ENCODE peak calls at places on chromosomes 5 and 9, in nine cellular contexts. B is CD8-positive, alpha-beta T cell; E is HCT116; J is CD8-positive, alpha-beta memory T cell; Q is pancreas; Y is endodermal cell; S is IMR-90; V is effector memory CD4-positive, alpha-beta T cell; M is GM23248. U is an unnamed sample.

GRCh38 chr5:154081246-154081645 is 42.5 kb downstream of the MFAP3 start:
- DNase-seq in M (no peak), V (no peak), B (no peak), S (no peak), Y (no peak), E (no peak), J (no peak), Q (no peak), U (no peak)

GRCh38 chr5:176784218-176785165 is 25.9 kb upstream of the UNC5A start:
- DNase-seq in Y (peak; percentile 85), Q (no peak), S (peak; percentile 78), J (no peak), V (no peak), M (peak; percentile 87), B (no peak), E (peak; percentile 81), U (no peak)

GRCh38 chr9:33748633-33749304 is 46.6 kb upstream of the PRSS3 start:
- DNase-seq in Y (no peak), B (peak; percentile 47), E (no peak), Q (no peak), V (peak; percentile 2), M (no peak), J (peak; percentile 32), S (no peak), U (peak; percentile 60)

GRCh38 chr9:88593537-88594185 is 58.7 kb downstream of the NXNL2 start:
- DNase-seq in J (peak; percentile 21), Q (no peak), V (no peak), Y (no peak), M (peak; percentile 85), S (peak; percentile 74), B (peak; percentile 39), E (peak; percentile 34), U (no peak)

GRCh38 chr9:108551030-108551964 is 304.5 kb downstream of the ACTL7B start:
- DNase-seq in V (no peak), B (no peak), Q (no peak), E (peak; percentile 62), S (peak; percentile 96), J (no peak), Y (no peak), M (peak; percentile 94), U (no peak)

GRCh38 chr9:132239999-132240859 is 78.4 kb downstream of the NTNG2 start:
- DNase-seq in Q (peak; percentile 76), M (no peak), V (no peak), J (no peak), S (no peak), Y (peak; percentile 51), E (no peak), B (no peak), U (no peak)

GRCh38 chr5:10602031-10602806 is 38.3 kb downstream of the ANKRD33B start:
- DNase-seq in V (no peak), Q (peak; percentile 33), S (no peak), B (no peak), J (no peak), Y (peak; percentile 42), E (no peak), M (no peak), U (no peak)

GRCh38 chr5:36899860-36900259 is 23.3 kb downstream of the NIPBL start:
- DNase-seq in B (no peak), S (no peak), M (no peak), J (no peak), E (no peak), Y (no peak), V (no peak), Q (no peak), U (no peak)

GRCh38 chr5:40497573-40497972 is 182.1 kb upstream of the PTGER4 start:
- DNase-seq in S (peak; percentile 65), V (no peak), E (no peak), Q (no peak), B (no peak), J (no peak), M (peak; percentile 9), Y (no peak), U (no peak)

GRCh38 chr9:118959366-118959765 is 409.9 kb downstream of the BRINP1 start:
- DNase-seq in Q (no peak), V (no peak), M (no peak), S (no peak), E (no peak), B (no peak), J (no peak), Y (no peak), U (no peak)

GRCh38 chr9:110364451-110364850 is 26.8 kb upstream of the TXNDC8 start:
- DNase-seq in Y (no peak), V (no peak), S (no peak), Q (no peak), M (no peak), E (no peak), B (no peak), J (no peak), U (no peak)

GRCh38 chr9:113427629-113428028 is 17.1 kb downstream of the C9orf43 start:
- DNase-seq in B (no peak), S (peak; percentile 49), M (peak; percentile 71), J (no peak), Y (no peak), Q (no peak), E (no peak), V (no peak), U (no peak)

GRCh38 chr5:40227927-40228326 is 451.8 kb upstream of the PTGER4 start:
- DNase-seq in E (no peak), V (no peak), Y (no peak), S (peak; percentile 33), J (no peak), M (no peak), B (no peak), Q (no peak), U (no peak)

GRCh38 chr9:124239249-124240073 is 18.3 kb upstream of the NEK6 start:
- DNase-seq in M (no peak), E (no peak), Q (no peak), J (no peak), V (no peak), B (no peak), S (no peak), Y (peak; percentile 50), U (no peak)

GRCh38 chr5:64814073-64814472 is 45.3 kb downstream of the CWC27 start:
- DNase-seq in V (no peak), J (no peak), M (no peak), Y (no peak), B (no peak), S (no peak), Q (no peak), E (no peak), U (no peak)

DNA sequence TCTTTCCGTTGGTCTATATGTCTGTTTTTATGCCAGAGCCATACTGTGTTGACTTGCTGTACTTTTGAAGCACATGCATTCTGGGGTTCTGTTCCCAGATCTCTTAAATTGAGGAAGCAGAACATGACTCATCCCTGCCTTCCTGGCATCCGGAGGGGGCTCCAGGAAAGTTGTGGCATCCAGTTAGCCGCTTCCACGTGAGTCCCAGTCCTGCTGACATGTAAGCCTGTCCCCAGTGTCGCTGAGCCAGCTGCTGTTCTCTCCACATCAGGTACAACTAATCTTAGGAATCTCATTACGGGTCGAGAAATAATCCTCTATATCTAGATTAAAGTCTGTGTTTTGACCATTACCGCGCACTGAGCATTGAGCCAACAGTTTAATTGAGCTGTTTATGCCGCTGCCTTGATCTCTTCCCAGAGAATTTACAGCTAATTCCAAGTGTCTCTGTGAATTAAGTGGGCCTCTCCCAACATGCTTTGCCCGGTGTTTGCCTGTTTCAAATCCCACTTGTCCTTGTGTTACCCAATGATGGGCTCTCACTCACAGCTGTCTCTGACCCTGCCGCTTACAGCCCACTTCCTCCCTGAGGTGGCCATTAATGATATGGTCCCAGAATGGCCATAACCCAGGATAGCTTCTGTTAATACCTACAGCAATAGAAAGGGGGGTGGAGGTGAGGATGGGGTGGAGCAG is 10.5 kb upstream of the SHB start:
- DNase-seq in S (peak; percentile 48), J (no peak), E (no peak), B (no peak), Y (peak; percentile 54), M (peak; percentile 50), Q (no peak), V (no peak), U (no peak)
- H3K27ac ChIP-seq in S (no peak overlapping the region), J (no peak overlapping the region), E (no peak overlapping the region), B (no peak overlapping the region), Y (no peak overlapping the region), M (no peak overlapping the region), Q (no peak overlapping the region), V (no peak overlapping the region), U (no peak overlapping the region)

GRCh38 chr5:139971202-139971725 is 71.8 kb downstream of the NRG2 start:
- DNase-seq in E (no peak), J (no peak), B (no peak), M (no peak), Y (no peak), S (no peak), V (no peak), Q (no peak), U (no peak)

GRCh38 chr5:139966856-139967255 is 76.2 kb downstream of the NRG2 start:
- DNase-seq in Q (no peak), M (no peak), Y (peak; percentile 20), B (no peak), J (no peak), V (no peak), S (no peak), E (no peak), U (no peak)

GRCh38 chr5:139967353-139967752 is 75.7 kb downstream of the NRG2 start:
- DNase-seq in E (no peak), M (no peak), J (no peak), Y (peak; percentile 22), V (no peak), B (no peak), Q (no peak), S (no peak), U (no peak)

GRCh38 chr5:139968547-139969261 is 74.4 kb downstream of the NRG2 start:
- DNase-seq in B (peak; percentile 80), S (peak; percentile 52), M (peak; percentile 85), Y (peak; percentile 98), V (peak; percentile 63), E (peak; percentile 72), Q (peak; percentile 93), J (peak; percentile 80), U (peak; percentile 78)

GRCh38 chr5:139969318-139969717 is 73.8 kb downstream of the NRG2 start:
- DNase-seq in E (no peak), Y (no peak), S (no peak), Q (no peak), M (no peak), J (no peak), V (no peak), B (no peak), U (no peak)
- H3K27ac ChIP-seq in E (no peak overlapping the region), Y (no peak overlapping the region), S (no peak overlapping the region), Q (no peak overlapping the region), M (no peak overlapping the region), J (no peak overlapping the region), V (no peak overlapping the region), B (no peak overlapping the region), U (no peak overlapping the region)

GRCh38 chr9:101448680-101449070 is 13.1 kb upstream of the ALDOB start:
- DNase-seq in M (no peak), E (no peak), Y (no peak), B (no peak), J (no peak), V (no peak), Q (no peak), S (no peak), U (no peak)
- H3K27ac ChIP-seq in M (no peak overlapping the region), E (no peak overlapping the region), Y (no peak overlapping the region), B (no peak overlapping the region), J (no peak overlapping the region), V (no peak overlapping the region), Q (no peak overlapping the region), S (no peak overlapping the region), U (no peak overlapping the region)

DNA sequence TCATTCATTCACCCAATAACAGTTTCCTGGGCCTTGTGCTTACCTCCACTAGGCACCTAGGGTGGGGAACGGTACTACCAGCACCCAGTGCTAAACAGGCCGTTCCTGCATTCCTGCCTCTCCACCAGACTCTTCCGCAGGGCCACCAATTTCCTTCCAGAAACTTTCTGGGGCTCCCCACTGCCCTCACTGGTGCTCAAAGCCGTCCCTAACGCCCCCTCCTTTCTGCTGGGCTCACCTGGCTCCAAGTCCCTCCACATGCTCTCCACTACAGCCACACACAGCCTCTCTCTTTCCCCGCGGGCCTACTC is 1.4 kb downstream of the PHF19 start:
- DNase-seq in Y (no peak), Q (no peak), S (no peak), M (no peak), J (no peak), V (no peak), B (no peak), E (no peak), U (no peak)
- H3K27ac ChIP-seq in Y (no peak overlapping the region), Q (no peak overlapping the region), S (peak overlapping the region; percentile 59), M (peak overlapping the region; percentile 75), J (peak overlapping the region; percentile 86), V (peak overlapping the region; percentile 93), B (peak overlapping the region; percentile 69), E (peak overlapping the region; percentile 89), U (peak overlapping the region; percentile 78)

U was measured in CD4-positive, alpha-beta memory T cell.